ENCODE peak calls at places on chromosomes 3 and 15, in seven cellular contexts. One of them, this sample, is unnamed.

GRCh38 chr3:162287600-162287999 is 791.0 kb downstream of the OTOL1 start:
- DNase-seq in stomach: no peak
- DNase-seq in tibial nerve: no peak
- DNase-seq in A549: no peak
- DNase-seq in upper lobe of left lung: no peak
- DNase-seq in K562: no peak
- DNase-seq in transverse colon: no peak
- DNase-seq in this sample: no peak

GRCh38 chr3:149717391-149718056 is 34.8 kb downstream of the COMMD2 start:
- DNase-seq in stomach: peak; percentile 45
- DNase-seq in tibial nerve: peak; percentile 87
- DNase-seq in A549: peak; percentile 31
- DNase-seq in upper lobe of left lung: no peak
- DNase-seq in K562: peak; percentile 45
- DNase-seq in transverse colon: peak; percentile 41
- DNase-seq in this sample: peak; percentile 52

GRCh38 chr3:194487289-194488006 is 646 bp upstream of the ATP13A3 start:
- DNase-seq in stomach: peak; percentile 48
- DNase-seq in tibial nerve: peak; percentile 50
- DNase-seq in A549: no peak
- DNase-seq in upper lobe of left lung: peak; percentile 91
- DNase-seq in K562: peak; percentile 54
- DNase-seq in transverse colon: peak; percentile 43
- DNase-seq in this sample: peak; percentile 61

GRCh38 chr3:105868450-105868744 is 415 bp downstream of the CBLB start:
- DNase-seq in stomach: peak; percentile 61
- DNase-seq in tibial nerve: peak; percentile 43
- DNase-seq in A549: peak; percentile 33
- DNase-seq in upper lobe of left lung: peak; percentile 90
- DNase-seq in K562: peak; percentile 12
- DNase-seq in transverse colon: peak; percentile 60
- DNase-seq in this sample: peak; percentile 60

GRCh38 chr15:86743283-86743903 is 663.7 kb downstream of the AGBL1 start:
- DNase-seq in stomach: peak; percentile 36
- DNase-seq in tibial nerve: peak; percentile 18
- DNase-seq in A549: peak; percentile 10
- DNase-seq in upper lobe of left lung: no peak
- DNase-seq in K562: peak; percentile 8
- DNase-seq in transverse colon: peak; percentile 64
- DNase-seq in this sample: no peak

GRCh38 chr3:174633342-174633741 is 225.8 kb upstream of the NAALADL2 start:
- DNase-seq in stomach: no peak
- DNase-seq in tibial nerve: no peak
- DNase-seq in A549: no peak
- DNase-seq in upper lobe of left lung: no peak
- DNase-seq in K562: no peak
- DNase-seq in transverse colon: no peak
- DNase-seq in this sample: no peak

GRCh38 chr15:100879461-100880138 is at the start of gene ALDH1A3:
- DNase-seq in stomach: no peak
- DNase-seq in tibial nerve: no peak
- DNase-seq in A549: peak; percentile 89
- DNase-seq in upper lobe of left lung: peak; percentile 90
- DNase-seq in K562: no peak
- DNase-seq in transverse colon: peak; percentile 40
- DNase-seq in this sample: peak; percentile 44

GRCh38 chr3:188104050-188104449 is 49.9 kb upstream of the LPP start:
- DNase-seq in stomach: no peak
- DNase-seq in tibial nerve: no peak
- DNase-seq in A549: no peak
- DNase-seq in upper lobe of left lung: no peak
- DNase-seq in K562: no peak
- DNase-seq in transverse colon: no peak
- DNase-seq in this sample: no peak

GRCh38 chr3:69059688-69060087 is 7.6 kb upstream of the TMF1 start:
- DNase-seq in stomach: no peak
- DNase-seq in tibial nerve: no peak
- DNase-seq in A549: no peak
- DNase-seq in upper lobe of left lung: no peak
- DNase-seq in K562: no peak
- DNase-seq in transverse colon: no peak
- DNase-seq in this sample: no peak

GRCh38 chr3:12897537-12898289 is 56.3 kb upstream of the RPL32 start:
- DNase-seq in stomach: no peak
- DNase-seq in tibial nerve: no peak
- DNase-seq in A549: no peak
- DNase-seq in upper lobe of left lung: no peak
- DNase-seq in K562: no peak
- DNase-seq in transverse colon: no peak
- DNase-seq in this sample: no peak

GRCh38 chr3:124791639-124792111 is 61.4 kb downstream of the UMPS start:
- DNase-seq in stomach: no peak
- DNase-seq in tibial nerve: no peak
- DNase-seq in A549: no peak
- DNase-seq in upper lobe of left lung: no peak
- DNase-seq in K562: no peak
- DNase-seq in transverse colon: peak; percentile 39
- DNase-seq in this sample: peak; percentile 43

GRCh38 chr3:177694316-177694715 is 497.0 kb upstream of the TBL1XR1 start:
- DNase-seq in stomach: no peak
- DNase-seq in tibial nerve: no peak
- DNase-seq in A549: no peak
- DNase-seq in upper lobe of left lung: no peak
- DNase-seq in K562: no peak
- DNase-seq in transverse colon: no peak
- DNase-seq in this sample: no peak

GRCh38 chr3:52028572-52028971 is 27.8 kb downstream of the DUSP7 start:
- DNase-seq in stomach: no peak
- DNase-seq in tibial nerve: no peak
- DNase-seq in A549: no peak
- DNase-seq in upper lobe of left lung: peak; percentile 78
- DNase-seq in K562: no peak
- DNase-seq in transverse colon: no peak
- DNase-seq in this sample: no peak
- TF ChIP-seq POLR2A in stomach: no peak
- TF ChIP-seq POLR2A in tibial nerve: no peak
- TF ChIP-seq POLR2A in A549: no peak
- TF ChIP-seq POLR2A in upper lobe of left lung: no peak
- TF ChIP-seq POLR2A in K562: no peak
- TF ChIP-seq POLR2A in transverse colon: no peak
- TF ChIP-seq POLR2A in this sample: no peak

DNA sequence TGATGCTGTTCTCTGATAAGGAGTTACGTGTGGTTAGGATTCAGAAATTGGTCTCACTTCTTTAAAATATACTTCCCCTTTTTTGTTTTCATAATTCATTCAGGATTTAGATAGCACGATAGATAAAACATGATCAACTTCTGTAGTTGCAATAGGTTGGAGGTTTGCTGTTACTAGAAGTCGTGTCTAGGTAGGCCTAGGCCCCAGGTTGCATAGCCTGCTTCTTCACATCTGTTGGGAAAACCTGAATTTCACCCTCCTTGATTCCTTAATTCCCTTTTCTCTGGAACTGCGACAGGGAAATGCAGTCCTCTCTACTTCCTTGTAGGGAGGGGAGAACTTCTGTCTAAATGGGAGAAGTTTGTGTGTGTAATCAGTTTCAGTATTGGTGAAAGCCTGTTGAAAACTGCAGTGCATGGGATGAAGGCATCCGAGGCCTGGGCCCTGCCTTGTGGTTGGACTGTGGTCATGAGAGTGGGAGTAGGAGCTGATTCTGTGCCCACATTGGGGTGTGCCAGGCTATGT is 33.3 kb downstream of the GPR171 start:
- DNase-seq in stomach: no peak
- DNase-seq in tibial nerve: peak; percentile 38
- DNase-seq in A549: no peak
- DNase-seq in upper lobe of left lung: no peak
- DNase-seq in K562: no peak
- DNase-seq in transverse colon: peak; percentile 32
- DNase-seq in this sample: no peak
- TF ChIP-seq EP300 in stomach: no peak
- TF ChIP-seq EP300 in tibial nerve: no peak
- TF ChIP-seq EP300 in A549: no peak
- TF ChIP-seq EP300 in upper lobe of left lung: no peak
- TF ChIP-seq EP300 in K562: no peak
- TF ChIP-seq EP300 in transverse colon: no peak
- TF ChIP-seq EP300 in this sample: no peak

GRCh38 chr3:37668831-37669610 is 192.7 kb upstream of the CTDSPL start:
- DNase-seq in stomach: peak; percentile 71
- DNase-seq in tibial nerve: no peak
- DNase-seq in A549: no peak
- DNase-seq in upper lobe of left lung: no peak
- DNase-seq in K562: no peak
- DNase-seq in transverse colon: peak; percentile 65
- DNase-seq in this sample: no peak
- TF ChIP-seq POLR2A in stomach: no peak
- TF ChIP-seq POLR2A in tibial nerve: no peak
- TF ChIP-seq POLR2A in A549: no peak
- TF ChIP-seq POLR2A in upper lobe of left lung: no peak
- TF ChIP-seq POLR2A in K562: no peak
- TF ChIP-seq POLR2A in transverse colon: no peak
- TF ChIP-seq POLR2A in this sample: no peak

DNA sequence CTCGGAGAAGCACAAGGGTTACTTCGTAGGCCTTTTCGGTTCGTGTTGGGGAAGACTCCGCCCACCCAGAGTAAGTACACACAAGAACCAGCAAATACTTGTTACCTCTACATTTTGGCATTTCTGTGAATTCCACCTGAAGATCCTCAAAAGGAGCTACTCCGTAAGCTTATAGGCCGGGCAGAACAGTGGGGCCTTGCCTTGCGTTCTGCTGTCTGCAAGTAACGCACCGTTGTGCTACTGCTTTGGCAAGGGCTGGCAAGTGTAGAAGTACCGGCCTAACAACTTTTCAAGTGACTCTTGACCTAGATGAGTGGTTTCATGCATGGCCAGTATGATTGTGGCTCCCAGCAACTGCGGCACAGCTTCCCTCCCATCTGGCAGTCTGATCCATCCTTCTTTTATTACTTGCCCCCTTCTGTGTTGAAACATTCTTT is 6.4 kb upstream of the DNAAF4 start:
- DNase-seq in stomach: no peak
- DNase-seq in tibial nerve: no peak
- DNase-seq in A549: no peak
- DNase-seq in upper lobe of left lung: no peak
- DNase-seq in K562: no peak
- DNase-seq in transverse colon: no peak
- DNase-seq in this sample: no peak
- TF ChIP-seq EP300 in stomach: no peak
- TF ChIP-seq EP300 in tibial nerve: no peak
- TF ChIP-seq EP300 in A549: no peak
- TF ChIP-seq EP300 in upper lobe of left lung: peak; percentile 4
- TF ChIP-seq EP300 in K562: no peak
- TF ChIP-seq EP300 in transverse colon: no peak
- TF ChIP-seq EP300 in this sample: no peak

GRCh38 chr3:53231532-53232511 is 24.0 kb downstream of the TKT start:
- DNase-seq in stomach: no peak
- DNase-seq in tibial nerve: no peak
- DNase-seq in A549: no peak
- DNase-seq in upper lobe of left lung: no peak
- DNase-seq in K562: no peak
- DNase-seq in transverse colon: no peak
- DNase-seq in this sample: no peak
- TF ChIP-seq POLR2A in stomach: no peak
- TF ChIP-seq POLR2A in tibial nerve: no peak
- TF ChIP-seq POLR2A in A549: no peak
- TF ChIP-seq POLR2A in upper lobe of left lung: no peak
- TF ChIP-seq POLR2A in K562: no peak
- TF ChIP-seq POLR2A in transverse colon: no peak
- TF ChIP-seq POLR2A in this sample: no peak

GRCh38 chr3:11602886-11603285 is 40.8 kb downstream of the VGLL4 start:
- DNase-seq in stomach: no peak
- DNase-seq in tibial nerve: no peak
- DNase-seq in A549: no peak
- DNase-seq in upper lobe of left lung: no peak
- DNase-seq in K562: no peak
- DNase-seq in transverse colon: no peak
- DNase-seq in this sample: no peak
- TF ChIP-seq EP300 in stomach: no peak
- TF ChIP-seq EP300 in tibial nerve: no peak
- TF ChIP-seq EP300 in A549: no peak
- TF ChIP-seq EP300 in upper lobe of left lung: no peak
- TF ChIP-seq EP300 in K562: no peak
- TF ChIP-seq EP300 in transverse colon: no peak
- TF ChIP-seq EP300 in this sample: no peak

GRCh38 chr3:146223401-146224373 is 27.2 kb downstream of the PLSCR4 start:
- DNase-seq in stomach: no peak
- DNase-seq in tibial nerve: no peak
- DNase-seq in A549: peak; percentile 38
- DNase-seq in upper lobe of left lung: no peak
- DNase-seq in K562: no peak
- DNase-seq in transverse colon: peak; percentile 16
- DNase-seq in this sample: no peak

GRCh38 chr3:146227486-146227885 is 23.4 kb downstream of the PLSCR4 start:
- DNase-seq in stomach: no peak
- DNase-seq in tibial nerve: no peak
- DNase-seq in A549: no peak
- DNase-seq in upper lobe of left lung: no peak
- DNase-seq in K562: no peak
- DNase-seq in transverse colon: no peak
- DNase-seq in this sample: no peak

GRCh38 chr3:146218880-146219866 is 31.7 kb downstream of the PLSCR4 start:
- DNase-seq in stomach: peak; percentile 32
- DNase-seq in tibial nerve: peak; percentile 42
- DNase-seq in A549: peak; percentile 15
- DNase-seq in upper lobe of left lung: no peak
- DNase-seq in K562: peak; percentile 14
- DNase-seq in transverse colon: peak; percentile 26
- DNase-seq in this sample: peak; percentile 23

GRCh38 chr3:146221276-146221675 is 29.6 kb downstream of the PLSCR4 start:
- DNase-seq in stomach: no peak
- DNase-seq in tibial nerve: no peak
- DNase-seq in A549: no peak
- DNase-seq in upper lobe of left lung: no peak
- DNase-seq in K562: no peak
- DNase-seq in transverse colon: no peak
- DNase-seq in this sample: no peak

GRCh38 chr3:146222204-146223046 is 28.5 kb downstream of the PLSCR4 start:
- DNase-seq in stomach: no peak
- DNase-seq in tibial nerve: no peak
- DNase-seq in A549: peak; percentile 27
- DNase-seq in upper lobe of left lung: no peak
- DNase-seq in K562: no peak
- DNase-seq in transverse colon: peak; percentile 63
- DNase-seq in this sample: no peak
- TF ChIP-seq POLR2A in stomach: no peak
- TF ChIP-seq POLR2A in tibial nerve: no peak
- TF ChIP-seq POLR2A in A549: no peak
- TF ChIP-seq POLR2A in upper lobe of left lung: no peak
- TF ChIP-seq POLR2A in K562: no peak
- TF ChIP-seq POLR2A in transverse colon: peak; percentile 19
- TF ChIP-seq POLR2A in this sample: no peak

DNA sequence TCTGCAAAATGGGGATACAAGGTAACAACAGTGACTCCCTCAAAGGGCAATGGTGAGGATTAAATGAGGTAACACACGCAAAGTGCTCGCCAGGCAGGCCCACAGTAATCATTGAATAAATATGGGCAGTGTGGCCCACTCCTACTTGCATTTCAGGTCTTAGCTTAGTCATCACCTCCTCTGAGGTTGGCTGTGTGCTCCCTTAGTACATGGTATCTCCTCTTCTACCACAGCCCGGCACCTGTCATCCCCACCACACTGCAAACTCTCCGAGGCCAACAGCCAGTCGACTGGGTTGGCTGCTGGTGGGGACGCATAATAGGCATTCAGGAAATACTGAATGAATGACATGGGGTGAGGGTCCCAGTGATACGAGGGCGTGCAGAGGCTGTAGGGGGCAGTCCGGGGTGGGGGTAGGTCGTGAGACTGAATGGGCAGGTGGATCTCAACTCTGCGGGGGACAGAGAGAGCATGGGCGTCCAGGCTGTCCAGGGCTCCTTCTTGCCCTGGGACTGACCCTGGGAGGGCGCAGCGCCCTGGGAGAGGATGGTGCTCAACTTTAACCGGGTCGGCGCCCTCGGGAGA is 375 bp upstream of the MYZAP start:
- DNase-seq in stomach: peak; percentile 42
- DNase-seq in tibial nerve: no peak
- DNase-seq in A549: no peak
- DNase-seq in upper lobe of left lung: no peak
- DNase-seq in K562: no peak
- DNase-seq in transverse colon: no peak
- DNase-seq in this sample: no peak
- TF ChIP-seq EP300 in stomach: no peak
- TF ChIP-seq EP300 in tibial nerve: no peak
- TF ChIP-seq EP300 in A549: no peak
- TF ChIP-seq EP300 in upper lobe of left lung: no peak
- TF ChIP-seq EP300 in K562: no peak
- TF ChIP-seq EP300 in transverse colon: no peak
- TF ChIP-seq EP300 in this sample: no peak

This sample was measured in ovary.